ENCODE peak calls at places on chromosome 20, in nine cellular contexts. M is left lung, U is AG04450, F is heart right ventricle, N is lower lobe of right lung, X is SK-N-SH, I is DND-41, E is trophoblast cell, G is left ventricle myocardium inferior. Z is an unnamed sample. For H3K27me3, the result is how much of the 10 kb centered on the place peaks cover.

GRCh38 chr20:32287231-32287638 is 9.8 kb downstream of the KIF3B start:
- DNase-seq in F (no peak), U (no peak), M (no peak), G (no peak), N (no peak), I (no peak), X (no peak), E (no peak), Z (no peak)

GRCh38 chr20:44963325-44964215 is 2.7 kb upstream of the STK4 start:
- DNase-seq in G (no peak), F (no peak), E (no peak), U (no peak), M (no peak), N (no peak), X (no peak), I (no peak), Z (no peak)

GRCh38 chr20:9203081-9203447 is 134.2 kb downstream of the PLCB4 start:
- DNase-seq in N (no peak), G (no peak), I (no peak), X (no peak), E (no peak), U (no peak), M (no peak), F (no peak), Z (no peak)

GRCh38 chr20:34539756-34540155 is 18.8 kb upstream of the MAP1LC3A start:
- DNase-seq in I (no peak), F (no peak), M (no peak), G (no peak), E (no peak), N (no peak), X (no peak), U (no peak), Z (no peak)

GRCh38 chr20:10553326-10553984 is 118.3 kb downstream of the SLX4IP start:
- DNase-seq in F (peak), E (peak), I (peak), X (peak), M (peak), G (peak), N (peak), U (peak), Z (no peak)

GRCh38 chr20:48215536-48215935 is 430.3 kb upstream of the SULF2 start:
- DNase-seq in U (no peak), E (no peak), M (no peak), I (no peak), F (no peak), N (no peak), X (no peak), G (no peak), Z (no peak)

GRCh38 chr20:17525650-17526049 is 5.5 kb downstream of the BFSP1 start:
- DNase-seq in N (no peak), E (peak), F (no peak), M (no peak), G (no peak), X (peak), I (no peak), U (no peak), Z (peak)

GRCh38 chr20:15919118-15919517 is 654.1 kb downstream of the KIF16B start:
- DNase-seq in M (no peak), X (no peak), I (no peak), N (no peak), G (no peak), F (no peak), U (no peak), E (no peak), Z (no peak)

GRCh38 chr20:35296101-35296554 is 3.9 kb upstream of the FAM83C start:
- DNase-seq in I (no peak), U (no peak), X (peak), N (no peak), F (no peak), G (no peak), E (no peak), M (no peak), Z (no peak)

GRCh38 chr20:50844430-50845100 is 49.7 kb downstream of the BCAS4 start:
- DNase-seq in F (no peak), M (no peak), E (no peak), U (peak), X (no peak), I (peak), G (no peak), N (no peak), Z (no peak)

GRCh38 chr20:38883981-38884733 is 42.1 kb upstream of the FAM83D start:
- DNase-seq in E (no peak), U (no peak), N (no peak), G (no peak), M (no peak), I (no peak), X (no peak), F (no peak), Z (no peak)

GRCh38 chr20:46027245-46027853 is 1.7 kb upstream of the SLC12A5 start:
- DNase-seq in G (no peak), E (peak), U (peak), N (no peak), F (peak), X (no peak), I (peak), M (no peak), Z (peak)

GRCh38 chr20:11114382-11114781 is 440.6 kb upstream of the JAG1 start:
- DNase-seq in F (no peak), M (no peak), G (no peak), N (no peak), E (no peak), X (no peak), U (no peak), I (no peak), Z (no peak)

GRCh38 chr20:50467618-50468373 is 42.4 kb upstream of the PTPN1 start:
- DNase-seq in I (peak), X (peak), G (no peak), E (peak), U (no peak), M (no peak), N (peak), F (no peak), Z (peak)

GRCh38 chr20:13286600-13286999 is 65.5 kb downstream of the ISM1 start:
- DNase-seq in N (peak), I (no peak), M (no peak), F (no peak), G (no peak), E (no peak), X (no peak), U (no peak), Z (no peak)

GRCh38 chr20:31485450-31486339 is 10.6 kb downstream of the REM1 start:
- DNase-seq in N (peak), I (no peak), X (peak), E (no peak), F (peak), U (no peak), M (peak), G (peak), Z (no peak)

GRCh38 chr20:48695255-48695654 is 132.5 kb downstream of the PREX1 start:
- DNase-seq in I (no peak), G (no peak), X (peak), E (peak), M (no peak), U (no peak), F (no peak), N (no peak), Z (no peak)

GRCh38 chr20:55140631-55141030 is 665.2 kb downstream of the DOK5 start:
- DNase-seq in U (no peak), M (no peak), I (no peak), X (no peak), N (no peak), F (no peak), G (no peak), E (no peak), Z (no peak)

GRCh38 chr20:58700121-58700780 is 7.7 kb downstream of the NPEPL1 start:
- DNase-seq in E (no peak), U (peak), I (no peak), M (peak), X (no peak), G (peak), F (no peak), N (no peak), Z (no peak)

GRCh38 chr20:51019598-51020592 is 3.0 kb downstream of the KCNG1 start:
- DNase-seq in F (no peak), G (no peak), X (peak), I (no peak), M (no peak), U (no peak), N (no peak), E (no peak), Z (no peak)

GRCh38 chr20:6055161-6055783 is 1.4 kb upstream of the LRRN4 start:
- DNase-seq in M (no peak), E (no peak), G (no peak), N (no peak), I (no peak), U (no peak), X (peak), F (no peak), Z (no peak)

GRCh38 chr20:43901296-43901695 is 13.4 kb upstream of the TOX2 start:
- DNase-seq in N (no peak), G (no peak), I (no peak), X (no peak), E (no peak), U (no peak), M (no peak), F (no peak), Z (no peak)

GRCh38 chr20:63261808-63262528 is 7.7 kb upstream of the NKAIN4 start:
- DNase-seq in I (no peak), X (no peak), G (no peak), E (no peak), M (no peak), N (no peak), U (no peak), F (no peak), Z (no peak)
- H3K27me3 ChIP-seq in I (under half), X (under half), G (half or more), E (under half), M (half or more), N (half or more), U (half or more), F (half or more), Z (under half)

GRCh38 chr20:24571159-24571558 is 101.7 kb downstream of the SYNDIG1 start:
- DNase-seq in U (no peak), M (no peak), F (no peak), G (no peak), N (no peak), X (no peak), E (no peak), I (no peak), Z (no peak)
- H3K27ac ChIP-seq in U (no peak), M (no peak), F (no peak), G (no peak), N (no peak), X (no peak), E (no peak), I (no peak), Z (no peak)

DNA sequence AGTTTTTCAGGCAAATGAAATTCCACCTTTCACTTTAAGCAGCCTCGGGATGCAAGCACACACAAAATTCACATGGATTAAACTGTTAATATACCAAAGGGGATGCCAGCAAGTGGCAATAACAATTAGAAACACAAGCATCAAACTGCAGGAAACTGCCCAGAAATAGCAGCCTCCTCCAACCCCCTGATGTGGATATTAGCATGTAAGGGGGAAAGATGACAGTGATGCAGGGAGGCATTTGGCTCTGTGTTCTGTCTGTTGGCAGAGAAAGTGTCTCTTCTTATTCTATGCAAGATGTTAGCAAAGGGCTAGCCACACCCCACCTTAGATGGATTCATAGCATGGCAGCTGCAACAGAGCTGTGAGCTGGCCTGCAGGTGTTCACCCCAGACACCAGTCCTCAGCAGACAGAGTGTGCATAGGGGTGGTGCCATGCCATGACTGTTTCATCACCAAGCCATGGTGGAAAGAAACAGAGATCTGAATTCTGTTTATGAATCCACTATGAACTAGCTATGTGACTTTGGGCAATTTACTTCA is 38.0 kb downstream of the SCP2D1 start:
- DNase-seq in M (no peak), U (no peak), N (no peak), I (no peak), G (no peak), X (no peak), E (no peak), F (no peak), Z (no peak)
- H3K27me3 ChIP-seq in M (under half), U (under half), N (under half), I (under half), G (under half), X (under half), E (under half), F (under half), Z (under half)

GRCh38 chr20:1761116-1761515 is 103.5 kb upstream of the SIRPG start:
- DNase-seq in I (no peak), N (no peak), X (no peak), M (no peak), G (no peak), U (peak), E (peak), F (no peak), Z (no peak)
- H3K27ac ChIP-seq in I (no peak), N (no peak), X (no peak), M (no peak), G (no peak), U (peak), E (no peak), F (no peak), Z (no peak)

GRCh38 chr20:3745686-3746173 is 13.2 kb downstream of the HSPA12B start:
- DNase-seq in I (no peak), E (no peak), X (no peak), N (no peak), G (no peak), U (no peak), F (no peak), M (no peak), Z (no peak)
- H3K27me3 ChIP-seq in I (under half), E (under half), X (under half), N (under half), G (under half), U (under half), F (under half), M (under half), Z (under half)

GRCh38 chr20:22838001-22838400 is 197.1 kb upstream of the SSTR4 start:
- DNase-seq in I (no peak), E (no peak), F (no peak), U (no peak), X (no peak), M (no peak), N (no peak), G (no peak), Z (no peak)
- H3K27ac ChIP-seq in I (no peak), E (no peak), F (no peak), U (no peak), X (no peak), M (no peak), N (no peak), G (no peak), Z (no peak)

DNA sequence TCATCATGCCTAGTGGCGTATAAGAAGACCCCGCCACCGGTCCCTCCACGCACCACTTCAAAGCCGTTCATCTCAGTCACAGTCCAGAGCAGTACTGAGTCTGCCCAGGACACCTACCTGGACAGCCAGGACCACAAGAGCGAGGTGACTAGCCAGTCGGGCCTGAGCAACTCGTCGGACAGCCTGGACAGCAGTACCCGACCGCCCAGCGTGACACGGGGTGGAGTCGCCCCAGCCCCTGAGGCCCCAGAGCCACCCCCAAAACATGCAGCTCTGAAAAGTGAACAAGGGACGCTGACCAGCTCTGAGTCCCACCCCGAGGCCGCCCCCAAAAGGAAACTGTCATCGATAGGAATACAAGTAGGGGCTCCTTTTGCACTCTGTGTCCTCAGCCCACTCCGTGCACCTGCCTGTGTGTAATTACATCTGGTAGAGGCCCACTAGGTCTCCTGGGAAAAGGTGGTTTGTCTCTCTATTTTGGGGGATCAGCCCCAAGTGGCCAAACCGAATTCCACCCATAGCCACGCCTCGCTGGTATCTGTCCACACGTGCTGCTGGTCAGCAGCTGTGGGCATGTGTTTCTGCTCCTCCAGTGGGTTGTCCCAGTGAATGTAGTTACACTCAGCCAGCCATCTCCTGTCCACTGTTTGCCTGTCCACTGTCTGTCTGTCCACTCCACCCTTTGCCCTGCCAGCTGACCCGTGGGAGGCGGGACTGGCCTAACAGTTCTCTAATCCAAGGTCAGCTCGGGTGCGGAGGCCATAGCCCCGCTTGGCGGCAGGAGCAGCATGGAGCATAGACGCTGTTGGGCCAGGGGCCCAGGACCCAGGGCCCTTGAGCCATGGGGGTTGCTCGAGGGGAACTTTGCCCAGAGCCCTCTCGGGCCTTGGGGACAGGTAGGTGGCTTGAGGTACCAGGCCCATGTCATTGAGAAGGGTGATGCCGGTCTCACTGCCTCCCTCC is 44.3 kb upstream of the MYL9 start:
- DNase-seq in N (no peak), E (peak), I (no peak), G (no peak), F (no peak), M (no peak), U (no peak), X (no peak), Z (no peak)
- H3K27me3 ChIP-seq in N (under half), E (under half), I (under half), G (under half), F (under half), M (under half), U (under half), X (under half), Z (under half)

GRCh38 chr20:655730-656624 is 3.0 kb upstream of the SRXN1 start:
- DNase-seq in M (no peak), G (no peak), E (no peak), I (no peak), F (no peak), N (no peak), U (no peak), X (no peak), Z (no peak)

GRCh38 chr20:658731-659291 is 5.8 kb upstream of the SRXN1 start:
- DNase-seq in G (no peak), N (no peak), E (no peak), I (no peak), M (no peak), U (no peak), X (no peak), F (no peak), Z (no peak)

GRCh38 chr20:654427-654770 is 1.4 kb upstream of the SRXN1 start:
- DNase-seq in E (no peak), U (no peak), I (no peak), N (no peak), M (no peak), F (no peak), X (no peak), G (no peak), Z (no peak)

GRCh38 chr20:661474-662288 is 8.7 kb upstream of the SRXN1 start:
- DNase-seq in M (no peak), X (no peak), G (no peak), U (no peak), N (no peak), E (no peak), F (no peak), I (no peak), Z (no peak)

DNA sequence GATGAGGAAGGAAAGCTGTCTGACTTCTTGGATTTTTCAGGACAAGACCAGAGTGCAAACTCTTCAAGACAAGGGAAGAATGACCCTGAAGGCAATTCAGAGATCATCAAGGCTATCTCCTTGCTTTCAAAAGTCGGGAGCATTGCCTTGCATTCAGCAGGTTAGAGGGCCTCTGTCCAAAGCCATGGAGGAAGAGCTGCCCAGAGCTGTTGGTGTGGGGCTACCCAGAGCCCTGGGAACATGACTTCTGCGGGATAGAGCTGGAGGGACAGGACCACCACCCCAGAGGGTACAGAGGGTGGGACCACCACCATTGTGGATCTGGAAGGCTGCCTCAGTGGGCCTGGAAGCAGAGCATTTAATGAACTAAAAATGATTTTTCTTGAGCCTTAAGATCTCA is 5.2 kb upstream of the SRXN1 start:
- DNase-seq in M (no peak), X (peak), G (no peak), E (no peak), I (no peak), U (no peak), F (no peak), N (no peak), Z (no peak)
- H3K27ac ChIP-seq in M (no peak), X (no peak), G (no peak), E (no peak), I (no peak), U (no peak), F (no peak), N (no peak), Z (no peak)

DNA sequence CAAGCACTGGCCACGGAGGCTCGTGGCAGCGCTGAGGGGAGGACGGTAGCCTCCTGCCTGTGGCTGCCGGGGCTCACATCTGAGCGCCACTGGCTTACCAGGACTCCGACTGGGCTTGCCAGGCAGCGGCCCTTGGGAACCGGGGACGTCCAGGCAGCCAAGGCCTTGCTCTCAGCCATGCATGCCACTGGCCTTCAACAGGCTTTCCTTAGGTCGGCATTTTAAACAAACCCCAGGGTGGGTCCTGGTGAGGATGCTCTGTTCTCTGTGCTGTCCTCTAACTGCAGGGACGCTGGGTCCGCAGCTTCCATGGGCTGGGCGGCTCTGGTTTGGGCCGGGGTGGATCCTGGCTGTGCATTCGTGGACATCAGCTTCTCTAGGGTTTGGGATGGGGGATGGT is 59.1 kb upstream of the BHLHE23 start:
- DNase-seq in M (no peak), I (no peak), G (peak), X (no peak), F (no peak), U (no peak), N (peak), E (no peak), Z (no peak)
- H3K27me3 ChIP-seq in M (half or more), I (under half), G (half or more), X (under half), F (half or more), U (under half), N (half or more), E (under half), Z (under half)

Z was measured in CD4-positive, alpha-beta memory T cell.